ENCODE peak calls at places on chromosomes 4 and X, in nine cellular contexts. E is NCI-H2029 treated with DMSO at 0.1 percent for 48 hours; Q is HEK293T; K is lower leg skin; W is activated T-helper 1 cell treated with Interleukin-2 at 50 U/mL for 16 hours; O is stimulated activated CD4-positive, alpha-beta T cell treated with anti-CD3 and anti-CD28 coated beads, Interleukin-12 subunit alpha, Interleukin-12 subunit beta, amount 100 ng/mL, for 48 hours; D is cerebellar cortex; S is activated CD8-positive, alpha-beta memory T cell treated with anti-CD3 and anti-CD28 coated beads for 48 hours; P is activated T-cell treated with anti-CD3 and anti-CD28 coated beads, Interleukin-2, amount 50 U/mL, for 72 hours. R is an unnamed sample.

GRCh38 chrX:87517571-87518141 is at the start of gene KLHL4:
- DNase-seq in E (no peak), Q (no peak), K (no peak), W (no peak), O (no peak), D (no peak), S (no peak), P (no peak), R (no peak)

GRCh38 chrX:12332786-12333347 is 194.6 kb downstream of the FRMPD4 start:
- DNase-seq in E (no peak), Q (no peak), K (no peak), W (no peak), O (no peak), D (no peak), S (no peak), P (no peak), R (no peak)

GRCh38 chr4:88737304-88738015 is 39.8 kb upstream of the NAP1L5 start:
- DNase-seq in E (no peak), Q (no peak), K (no peak), W (no peak), O (no peak), D (peak), S (no peak), P (peak), R (no peak)

GRCh38 chr4:160180206-160180605 is 1077.3 kb downstream of the RAPGEF2 start:
- DNase-seq in E (no peak), Q (no peak), K (no peak), W (no peak), O (no peak), D (no peak), S (no peak), P (no peak), R (no peak)

GRCh38 chrX:48592971-48593370 is 4.3 kb upstream of the WDR13 start:
- DNase-seq in E (no peak), Q (no peak), K (no peak), W (no peak), O (no peak), D (no peak), S (no peak), P (no peak), R (no peak)

GRCh38 chr4:55791666-55792065 is 27.9 kb upstream of the EXOC1L start:
- DNase-seq in E (no peak), Q (no peak), K (no peak), W (no peak), O (no peak), D (no peak), S (no peak), P (no peak), R (no peak)

GRCh38 chr4:176584031-176584430 is 208.7 kb downstream of the VEGFC start:
- DNase-seq in E (no peak), Q (no peak), K (no peak), W (no peak), O (no peak), D (no peak), S (no peak), P (no peak), R (no peak)

GRCh38 chrX:130772313-130773140 is 130.5 kb downstream of the ENOX2 start:
- DNase-seq in E (peak), Q (peak), K (no peak), W (no peak), O (no peak), D (no peak), S (no peak), P (peak), R (no peak)

GRCh38 chr4:172986114-172986513 is 182.5 kb upstream of the GALNT7 start:
- DNase-seq in E (no peak), Q (no peak), K (no peak), W (no peak), O (no peak), D (no peak), S (no peak), P (no peak), R (no peak)

GRCh38 chr4:77418333-77418732 is 187.3 kb upstream of the CXCL13 start:
- DNase-seq in E (peak), Q (peak), K (no peak), W (no peak), O (no peak), D (peak), S (no peak), P (peak), R (peak)

GRCh38 chr4:160567634-160568033 is 1464.8 kb downstream of the RAPGEF2 start:
- DNase-seq in E (no peak), Q (no peak), K (no peak), W (no peak), O (no peak), D (no peak), S (no peak), P (no peak), R (no peak)

GRCh38 chr4:186724048-186724860 is 598 bp upstream of the FAT1 start:
- DNase-seq in E (peak), Q (peak), K (no peak), W (no peak), O (no peak), D (peak), S (no peak), P (no peak), R (no peak)

R was measured in HuH-7.